ENCODE peak calls at places on chromosomes 4 and X, in nine cellular contexts. U is CD4-positive, alpha-beta memory T cell; Q is heart left ventricle; M is GM23248; T is CD8-positive, alpha-beta memory T cell; H is HCT116; S is ascending aorta; D is thoracic aorta; V is PC-3. R is an unnamed sample.

GRCh38 chrX:34467437-34467836 is 189.6 kb downstream of the TMEM47 start:
- DNase-seq in S (no peak), T (no peak), D (no peak), V (no peak), M (no peak), U (no peak), H (no peak), Q (no peak), R (no peak)

GRCh38 chr4:8121236-8122015 is 37.2 kb downstream of the ABLIM2 start:
- DNase-seq in M (no peak), H (no peak), T (no peak), D (no peak), V (no peak), Q (no peak), S (no peak), U (no peak), R (no peak)

GRCh38 chr4:150739591-150739990 is 157.6 kb downstream of the MAB21L2 start:
- DNase-seq in V (no peak), H (no peak), U (no peak), Q (no peak), T (no peak), D (no peak), M (no peak), S (no peak), R (no peak)

GRCh38 chrX:115968436-115969252 is 201.9 kb upstream of the AGTR2 start:
- DNase-seq in H (peak; percentile 63), V (no peak), S (peak; percentile 73), M (peak; percentile 64), D (no peak), T (no peak), U (peak; percentile 31), Q (peak; percentile 59), R (no peak)

GRCh38 chrX:69029696-69030245 is 135.5 kb downstream of the PJA1 start:
- DNase-seq in M (no peak), U (no peak), Q (no peak), T (no peak), D (no peak), S (peak; percentile 44), H (no peak), V (no peak), R (no peak)

GRCh38 chr4:38857354-38858096 is 908 bp upstream of the TLR6 start:
- DNase-seq in M (peak; percentile 94), S (peak; percentile 71), T (no peak), U (no peak), H (peak; percentile 92), Q (peak; percentile 46), D (no peak), V (peak; percentile 84), R (peak; percentile 73)

GRCh38 chrX:9336501-9336900 is 128.4 kb upstream of the TBL1X start:
- DNase-seq in S (no peak), Q (no peak), D (no peak), H (no peak), V (no peak), T (no peak), U (no peak), M (no peak), R (no peak)

GRCh38 chr4:126533176-126533575 is 1099.6 kb upstream of the INTU start:
- DNase-seq in Q (no peak), D (no peak), U (no peak), T (no peak), S (no peak), H (no peak), M (peak; percentile 2), V (no peak), R (no peak)

GRCh38 chrX:112901821-112902732 is 61.4 kb upstream of the AMOT start:
- DNase-seq in V (no peak), T (no peak), M (no peak), H (no peak), S (no peak), D (no peak), Q (no peak), U (no peak), R (no peak)

GRCh38 chr4:152979731-152980330 is 43.7 kb downstream of the FHDC1 start:
- DNase-seq in D (no peak), H (no peak), T (no peak), Q (no peak), U (no peak), M (no peak), V (no peak), S (peak; percentile 27), R (no peak)

GRCh38 chrX:54640103-54640428 is 110.0 kb downstream of the GNL3L start:
- DNase-seq in U (no peak), V (no peak), M (no peak), S (no peak), H (no peak), T (no peak), Q (no peak), D (no peak), R (no peak)

GRCh38 chr4:185885075-185885474 is 73.1 kb upstream of the SORBS2 start:
- DNase-seq in Q (no peak), H (no peak), T (no peak), D (no peak), S (no peak), U (no peak), V (no peak), M (no peak), R (no peak)

GRCh38 chr4:87118826-87119225 is 101.6 kb downstream of the KLHL8 start:
- DNase-seq in H (no peak), T (no peak), V (no peak), D (no peak), U (no peak), S (no peak), M (peak; percentile 27), Q (no peak), R (no peak)

GRCh38 chr4:120842046-120842445 is 80.5 kb downstream of the PRDM5 start:
- DNase-seq in V (no peak), H (no peak), M (peak; percentile 54), Q (no peak), S (no peak), U (no peak), D (no peak), T (no peak), R (no peak)

GRCh38 chr4:119550857-119551532 is 77.6 kb downstream of the PDE5A start:
- DNase-seq in Q (no peak), M (peak; percentile 48), V (no peak), S (no peak), H (no peak), D (no peak), T (no peak), U (no peak), R (no peak)

GRCh38 chrX:107760304-107761077 is 15.1 kb downstream of the TSC22D3 start:
- DNase-seq in U (no peak), Q (no peak), S (no peak), T (no peak), M (no peak), V (no peak), D (no peak), H (no peak), R (no peak)

GRCh38 chr4:44446191-44446590 is 2.4 kb downstream of the KCTD8 start:
- DNase-seq in Q (no peak), H (no peak), U (no peak), T (no peak), D (no peak), V (no peak), M (no peak), S (no peak), R (no peak)

GRCh38 chr4:94463771-94464170 is 12.0 kb downstream of the PDLIM5 start:
- DNase-seq in T (no peak), D (no peak), S (no peak), V (no peak), H (no peak), Q (no peak), M (peak; percentile 62), U (no peak), R (no peak)

GRCh38 chr4:27239651-27240050 is 379.0 kb downstream of the STIM2 start:
- DNase-seq in Q (no peak), T (no peak), H (no peak), S (peak; percentile 75), U (no peak), D (no peak), M (peak; percentile 87), V (peak; percentile 64), R (no peak)

GRCh38 chr4:20318899-20319291 is 67.2 kb downstream of the SLIT2 start:
- DNase-seq in S (no peak), V (no peak), H (no peak), Q (no peak), M (no peak), T (no peak), D (no peak), U (no peak), R (no peak)

GRCh38 chr4:168484626-168485025 is 4.3 kb upstream of the DDX60L start:
- DNase-seq in S (no peak), H (no peak), V (peak; percentile 60), T (no peak), U (no peak), Q (no peak), M (peak; percentile 91), D (no peak), R (no peak)

GRCh38 chr4:75016472-75016871 is 83.6 kb downstream of the PARM1 start:
- DNase-seq in Q (no peak), U (no peak), T (no peak), M (no peak), S (no peak), D (no peak), V (peak; percentile 54), H (no peak), R (no peak)

GRCh38 chr4:174217273-174218126 is 66.0 kb downstream of the FBXO8 start:
- DNase-seq in H (no peak), Q (peak; percentile 51), D (no peak), S (no peak), M (peak; percentile 56), T (no peak), U (no peak), V (no peak), R (no peak)
- H3K27me3 ChIP-seq in H (no peaks in the 10 kb centered on the region), Q (peaks cover 17% of the 10 kb centered on the region), D (peaks cover 14% of the 10 kb centered on the region), S (peaks cover 23% of the 10 kb centered on the region), M (peaks cover 8% of the 10 kb centered on the region), T (peaks cover 56% of the 10 kb centered on the region), U (peaks cover 53% of the 10 kb centered on the region), V (no peaks in the 10 kb centered on the region), R (peaks cover 60% of the 10 kb centered on the region)

DNA sequence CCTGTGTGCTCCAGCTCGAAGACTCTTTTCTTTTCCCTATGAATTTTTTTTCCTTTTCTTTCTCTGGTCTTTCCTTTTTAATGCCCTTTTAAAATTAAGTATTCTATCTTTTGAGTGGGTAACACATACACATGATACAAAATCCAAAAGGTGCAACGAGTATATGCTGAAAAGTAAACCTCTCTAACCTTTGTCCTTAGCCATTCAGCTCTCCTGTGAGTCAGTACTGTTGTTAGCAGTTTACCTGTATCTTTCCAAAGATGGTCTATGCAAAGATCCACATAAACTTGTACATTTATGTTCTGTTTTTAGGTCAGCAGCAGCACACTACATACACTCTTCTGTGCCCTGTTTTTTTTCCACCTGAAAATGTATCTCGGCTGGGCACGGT is 28.7 kb downstream of the SLC25A43 start:
- DNase-seq in Q (no peak), M (no peak), U (no peak), S (no peak), D (no peak), V (no peak), H (no peak), T (no peak), R (no peak)
- H3K27ac ChIP-seq in Q (peak overlapping the region; percentile 42), M (no peak overlapping the region), U (no peak overlapping the region), S (no peak overlapping the region), D (no peak overlapping the region), V (no peak overlapping the region), H (no peak overlapping the region), T (no peak overlapping the region), R (no peak overlapping the region)

GRCh38 chrX:136936183-136936549 is 55.6 kb upstream of the RBMX start:
- DNase-seq in Q (no peak), U (no peak), V (no peak), T (no peak), M (no peak), D (no peak), S (no peak), H (no peak), R (no peak)
- H3K27me3 ChIP-seq in Q (no peaks in the 10 kb centered on the region), U (no peaks in the 10 kb centered on the region), V (no peaks in the 10 kb centered on the region), T (no peaks in the 10 kb centered on the region), M (no peaks in the 10 kb centered on the region), D (no peaks in the 10 kb centered on the region), S (no peaks in the 10 kb centered on the region), H (no peaks in the 10 kb centered on the region), R (no peaks in the 10 kb centered on the region)

GRCh38 chr4:155442267-155443105 is 65.7 kb upstream of the MAP9 start:
- DNase-seq in Q (peak; percentile 76), D (peak; percentile 63), U (no peak), T (peak; percentile 55), M (peak; percentile 70), V (peak; percentile 90), H (peak; percentile 49), S (peak; percentile 92), R (peak; percentile 65)
- H3K27ac ChIP-seq in Q (peak overlapping the region; percentile 22), D (peak overlapping the region; percentile 33), U (no peak overlapping the region), T (no peak overlapping the region), M (no peak overlapping the region), V (peak overlapping the region; percentile 47), H (no peak overlapping the region), S (no peak overlapping the region), R (peak overlapping the region; percentile 33)

R was measured in breast epithelium.